ENCODE peak calls at places on chromosomes 13 and 19, in ten cellular contexts. One of them, this sample, is unnamed.

GRCh38 chr13:26247011-26247410 is 6.9 kb upstream of the CDK8 start:
- DNase-seq in K562: no peak
- DNase-seq in spleen: no peak
- DNase-seq in lower leg skin: no peak
- DNase-seq in NB4: no peak
- DNase-seq in uterus: no peak
- DNase-seq in ovary: no peak
- DNase-seq in A549: no peak
- DNase-seq in H54: no peak
- DNase-seq in IMR-90: no peak
- DNase-seq in this sample: no peak

GRCh38 chr13:38141792-38142191 is 207.9 kb upstream of the UFM1 start:
- DNase-seq in spleen: no peak
- DNase-seq in H54: no peak
- DNase-seq in uterus: no peak
- DNase-seq in IMR-90: no peak
- DNase-seq in K562: no peak
- DNase-seq in lower leg skin: no peak
- DNase-seq in ovary: no peak
- DNase-seq in NB4: no peak
- DNase-seq in A549: no peak
- DNase-seq in this sample: no peak

GRCh38 chr19:3784607-3785463 is 1.3 kb downstream of the MATK start:
- DNase-seq in ovary: no peak
- DNase-seq in IMR-90: no peak
- DNase-seq in spleen: no peak
- DNase-seq in K562: no peak
- DNase-seq in A549: peak
- DNase-seq in NB4: no peak
- DNase-seq in lower leg skin: no peak
- DNase-seq in H54: peak
- DNase-seq in uterus: no peak
- DNase-seq in this sample: no peak

GRCh38 chr19:14494910-14495677 is 833 bp downstream of the GIPC1 start:
- DNase-seq in spleen: no peak
- DNase-seq in ovary: no peak
- DNase-seq in H54: no peak
- DNase-seq in lower leg skin: no peak
- DNase-seq in IMR-90: no peak
- DNase-seq in uterus: no peak
- DNase-seq in NB4: no peak
- DNase-seq in K562: peak
- DNase-seq in A549: no peak
- DNase-seq in this sample: no peak

GRCh38 chr19:19602713-19603320 is 15.7 kb downstream of the PBX4 start:
- DNase-seq in IMR-90: no peak
- DNase-seq in spleen: no peak
- DNase-seq in uterus: no peak
- DNase-seq in H54: no peak
- DNase-seq in K562: no peak
- DNase-seq in ovary: no peak
- DNase-seq in A549: no peak
- DNase-seq in lower leg skin: no peak
- DNase-seq in NB4: no peak
- DNase-seq in this sample: no peak

GRCh38 chr19:1213391-1214286 is 8.1 kb downstream of the STK11 start:
- DNase-seq in H54: no peak
- DNase-seq in lower leg skin: peak
- DNase-seq in uterus: peak
- DNase-seq in A549: no peak
- DNase-seq in spleen: peak
- DNase-seq in NB4: no peak
- DNase-seq in K562: no peak
- DNase-seq in IMR-90: peak
- DNase-seq in ovary: peak
- DNase-seq in this sample: no peak

GRCh38 chr13:113002891-113003290 is 33.9 kb downstream of the MCF2L start:
- DNase-seq in ovary: no peak
- DNase-seq in NB4: no peak
- DNase-seq in uterus: no peak
- DNase-seq in spleen: no peak
- DNase-seq in A549: no peak
- DNase-seq in K562: no peak
- DNase-seq in H54: no peak
- DNase-seq in IMR-90: no peak
- DNase-seq in lower leg skin: no peak
- DNase-seq in this sample: no peak

GRCh38 chr19:2164020-2164988 is 571 bp downstream of the DOT1L start:
- DNase-seq in spleen: peak
- DNase-seq in uterus: peak
- DNase-seq in A549: no peak
- DNase-seq in H54: no peak
- DNase-seq in K562: peak
- DNase-seq in IMR-90: no peak
- DNase-seq in NB4: no peak
- DNase-seq in lower leg skin: no peak
- DNase-seq in ovary: no peak
- DNase-seq in this sample: no peak

GRCh38 chr13:113093580-113094409 is 11.8 kb upstream of the F7 start:
- DNase-seq in A549: no peak
- DNase-seq in IMR-90: no peak
- DNase-seq in spleen: peak
- DNase-seq in H54: no peak
- DNase-seq in lower leg skin: no peak
- DNase-seq in K562: no peak
- DNase-seq in NB4: no peak
- DNase-seq in uterus: no peak
- DNase-seq in ovary: no peak
- DNase-seq in this sample: no peak

GRCh38 chr13:43405457-43405856 is 381.3 kb downstream of the ENOX1 start:
- DNase-seq in spleen: no peak
- DNase-seq in IMR-90: peak
- DNase-seq in H54: peak
- DNase-seq in lower leg skin: no peak
- DNase-seq in NB4: no peak
- DNase-seq in uterus: no peak
- DNase-seq in ovary: no peak
- DNase-seq in A549: no peak
- DNase-seq in K562: no peak
- DNase-seq in this sample: no peak

GRCh38 chr13:100235311-100235901 is 146.5 kb downstream of the PCCA start:
- DNase-seq in ovary: no peak
- DNase-seq in NB4: peak
- DNase-seq in spleen: no peak
- DNase-seq in uterus: no peak
- DNase-seq in K562: peak
- DNase-seq in IMR-90: peak
- DNase-seq in A549: peak
- DNase-seq in H54: peak
- DNase-seq in lower leg skin: no peak
- DNase-seq in this sample: no peak

GRCh38 chr13:101382086-101382485 is 34.2 kb downstream of the NALCN start:
- DNase-seq in spleen: no peak
- DNase-seq in H54: no peak
- DNase-seq in NB4: no peak
- DNase-seq in uterus: no peak
- DNase-seq in A549: no peak
- DNase-seq in lower leg skin: no peak
- DNase-seq in ovary: no peak
- DNase-seq in K562: no peak
- DNase-seq in IMR-90: no peak
- DNase-seq in this sample: no peak

GRCh38 chr13:40596484-40596883 is 70.0 kb downstream of the FOXO1 start:
- DNase-seq in A549: no peak
- DNase-seq in lower leg skin: no peak
- DNase-seq in uterus: no peak
- DNase-seq in spleen: no peak
- DNase-seq in NB4: no peak
- DNase-seq in ovary: no peak
- DNase-seq in IMR-90: no peak
- DNase-seq in K562: no peak
- DNase-seq in H54: no peak
- DNase-seq in this sample: no peak

DNA sequence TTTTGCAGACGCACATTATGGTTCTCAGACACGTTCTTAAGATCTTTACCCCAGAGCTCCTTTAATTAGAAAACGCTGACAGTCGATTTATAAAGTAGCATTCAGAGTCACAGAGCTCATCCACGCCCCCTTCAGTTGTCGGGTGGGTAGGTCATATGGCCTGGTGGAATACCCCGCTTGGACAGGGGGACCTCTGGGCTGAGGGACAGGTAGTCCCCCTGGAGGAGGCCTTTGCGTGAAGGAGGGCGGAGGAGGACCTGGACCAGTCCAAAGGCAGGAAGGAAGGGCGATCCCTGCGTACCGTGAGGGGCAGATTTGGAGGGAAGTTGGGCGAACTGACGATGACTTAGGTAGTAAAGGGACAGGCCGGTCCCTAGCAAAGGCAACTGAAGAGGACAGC is 20.5 kb downstream of the VASP start:
- DNase-seq in A549: no peak
- DNase-seq in H54: no peak
- DNase-seq in IMR-90: no peak
- DNase-seq in NB4: no peak
- DNase-seq in spleen: no peak
- DNase-seq in ovary: peak
- DNase-seq in lower leg skin: no peak
- DNase-seq in K562: peak
- DNase-seq in uterus: no peak
- DNase-seq in this sample: no peak
- TF ChIP-seq POLR2A in A549: no peak
- TF ChIP-seq POLR2A in H54: no peak
- TF ChIP-seq POLR2A in IMR-90: no peak
- TF ChIP-seq POLR2A in NB4: no peak
- TF ChIP-seq POLR2A in spleen: no peak
- TF ChIP-seq POLR2A in ovary: no peak
- TF ChIP-seq POLR2A in lower leg skin: no peak
- TF ChIP-seq POLR2A in K562: no peak
- TF ChIP-seq POLR2A in uterus: no peak
- TF ChIP-seq POLR2A in this sample: no peak

GRCh38 chr19:12720851-12721655 is 2.7 kb downstream of the TNPO2 start:
- DNase-seq in ovary: peak
- DNase-seq in IMR-90: no peak
- DNase-seq in H54: no peak
- DNase-seq in lower leg skin: no peak
- DNase-seq in K562: peak
- DNase-seq in A549: no peak
- DNase-seq in spleen: no peak
- DNase-seq in NB4: no peak
- DNase-seq in uterus: peak
- DNase-seq in this sample: no peak
- TF ChIP-seq POLR2A in ovary: no peak
- TF ChIP-seq POLR2A in IMR-90: no peak
- TF ChIP-seq POLR2A in H54: no peak
- TF ChIP-seq POLR2A in lower leg skin: no peak
- TF ChIP-seq POLR2A in K562: no peak
- TF ChIP-seq POLR2A in A549: no peak
- TF ChIP-seq POLR2A in spleen: no peak
- TF ChIP-seq POLR2A in NB4: no peak
- TF ChIP-seq POLR2A in uterus: no peak
- TF ChIP-seq POLR2A in this sample: no peak

GRCh38 chr19:18558595-18558994 is 925 bp downstream of the KXD1 start:
- DNase-seq in uterus: no peak
- DNase-seq in NB4: no peak
- DNase-seq in K562: no peak
- DNase-seq in A549: no peak
- DNase-seq in ovary: no peak
- DNase-seq in spleen: no peak
- DNase-seq in IMR-90: no peak
- DNase-seq in lower leg skin: no peak
- DNase-seq in H54: no peak
- DNase-seq in this sample: no peak

GRCh38 chr19:18559685-18560084 is 2.0 kb downstream of the KXD1 start:
- DNase-seq in ovary: no peak
- DNase-seq in spleen: no peak
- DNase-seq in A549: no peak
- DNase-seq in lower leg skin: no peak
- DNase-seq in IMR-90: no peak
- DNase-seq in NB4: no peak
- DNase-seq in H54: no peak
- DNase-seq in uterus: no peak
- DNase-seq in K562: no peak
- DNase-seq in this sample: no peak

GRCh38 chr19:18562086-18562485 is 4.4 kb downstream of the KXD1 start:
- DNase-seq in ovary: no peak
- DNase-seq in uterus: no peak
- DNase-seq in NB4: no peak
- DNase-seq in A549: no peak
- DNase-seq in IMR-90: no peak
- DNase-seq in spleen: no peak
- DNase-seq in H54: no peak
- DNase-seq in K562: no peak
- DNase-seq in lower leg skin: no peak
- DNase-seq in this sample: no peak

GRCh38 chr19:18558202-18558555 is 509 bp downstream of the KXD1 start:
- DNase-seq in uterus: no peak
- DNase-seq in lower leg skin: no peak
- DNase-seq in IMR-90: no peak
- DNase-seq in NB4: no peak
- DNase-seq in H54: no peak
- DNase-seq in K562: no peak
- DNase-seq in spleen: no peak
- DNase-seq in A549: no peak
- DNase-seq in ovary: no peak
- DNase-seq in this sample: no peak

DNA sequence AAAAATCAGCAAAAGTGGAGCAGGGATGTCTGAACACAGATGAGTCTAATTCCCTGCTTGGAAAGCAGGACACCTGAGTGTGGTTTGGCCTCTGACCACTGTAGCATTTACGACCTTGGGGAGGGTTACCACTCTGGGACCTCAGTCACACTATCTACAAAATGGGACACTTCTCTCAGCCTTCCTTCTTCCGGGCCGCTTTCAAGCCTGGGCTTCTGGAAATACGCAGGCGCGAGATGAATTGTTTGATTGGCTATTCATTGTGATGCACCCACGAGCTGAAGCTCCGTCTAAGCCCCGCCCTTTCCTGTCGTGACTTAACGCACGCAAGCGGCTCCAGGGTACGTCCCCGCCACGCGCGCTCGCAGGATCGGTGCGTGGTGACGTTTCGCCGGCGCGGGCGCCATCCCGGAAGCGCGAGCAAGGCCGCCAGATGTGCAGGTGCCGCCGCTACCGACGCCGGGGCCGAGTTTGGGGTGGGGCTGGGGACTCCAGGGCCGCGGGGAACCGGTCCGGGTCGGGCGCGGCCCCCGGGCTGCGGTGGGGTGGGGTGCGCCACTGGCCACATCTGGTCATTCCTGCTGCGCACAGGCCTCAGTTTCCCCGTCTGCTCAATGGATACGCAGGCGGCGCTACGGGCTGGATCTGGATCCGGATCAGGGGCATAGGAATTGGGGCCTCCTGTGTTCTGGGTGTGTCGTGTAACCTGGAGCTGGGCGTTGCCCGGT is at the start of gene KXD1:
- DNase-seq in NB4: peak
- DNase-seq in ovary: peak
- DNase-seq in uterus: peak
- DNase-seq in A549: peak
- DNase-seq in H54: peak
- DNase-seq in K562: peak
- DNase-seq in lower leg skin: peak
- DNase-seq in spleen: peak
- DNase-seq in IMR-90: peak
- DNase-seq in this sample: peak
- TF ChIP-seq POLR2A in NB4: peak
- TF ChIP-seq POLR2A in ovary: peak
- TF ChIP-seq POLR2A in uterus: peak
- TF ChIP-seq POLR2A in A549: peak
- TF ChIP-seq POLR2A in H54: peak
- TF ChIP-seq POLR2A in K562: peak
- TF ChIP-seq POLR2A in lower leg skin: no peak
- TF ChIP-seq POLR2A in spleen: no peak
- TF ChIP-seq POLR2A in IMR-90: peak
- TF ChIP-seq POLR2A in this sample: peak

GRCh38 chr19:47762615-47763308 is 15.7 kb upstream of the SELENOW start:
- DNase-seq in A549: no peak
- DNase-seq in lower leg skin: no peak
- DNase-seq in H54: no peak
- DNase-seq in ovary: no peak
- DNase-seq in NB4: no peak
- DNase-seq in IMR-90: no peak
- DNase-seq in uterus: peak
- DNase-seq in spleen: peak
- DNase-seq in K562: no peak
- DNase-seq in this sample: no peak
- TF ChIP-seq POLR2A in A549: no peak
- TF ChIP-seq POLR2A in lower leg skin: no peak
- TF ChIP-seq POLR2A in H54: no peak
- TF ChIP-seq POLR2A in ovary: no peak
- TF ChIP-seq POLR2A in NB4: no peak
- TF ChIP-seq POLR2A in IMR-90: no peak
- TF ChIP-seq POLR2A in uterus: no peak
- TF ChIP-seq POLR2A in spleen: no peak
- TF ChIP-seq POLR2A in K562: no peak
- TF ChIP-seq POLR2A in this sample: no peak

This sample was measured in esophagus squamous epithelium.